ENCODE peak calls at places on chromosome 1, in four cellular contexts. Y, U, H and D are unnamed samples.

GRCh38 chr1:229714306-229714705 is 88.3 kb downstream of the URB2 start:
- DNase-seq in H (no peak), Y (no peak), U (no peak), D (no peak)

GRCh38 chr1:107264561-107264960 is 123.7 kb downstream of the NTNG1 start:
- DNase-seq in Y (peak; percentile 59), U (peak; percentile 20), H (no peak), D (peak; percentile 50)

GRCh38 chr1:201395936-201396335 is 3.2 kb downstream of the LAD1 start:
- DNase-seq in U (no peak), H (no peak), Y (no peak), D (no peak)

GRCh38 chr1:19356266-19356665 is 44.1 kb downstream of the SLC66A1 start:
- DNase-seq in H (no peak), Y (no peak), U (no peak), D (no peak)

GRCh38 chr1:50633465-50633864 is 210.2 kb upstream of the DMRTA2 start:
- DNase-seq in H (peak; percentile 39), U (no peak), Y (no peak), D (no peak)

GRCh38 chr1:10965621-10966226 is 46.7 kb upstream of the TARDBP start:
- DNase-seq in U (no peak), Y (peak; percentile 24), H (no peak), D (peak; percentile 33)

GRCh38 chr1:66182551-66183178 is 351.3 kb upstream of the SGIP1 start:
- DNase-seq in H (peak; percentile 14), U (peak; percentile 81), Y (no peak), D (peak; percentile 77)

GRCh38 chr1:179121159-179121938 is 39.5 kb downstream of the TOR3A start:
- DNase-seq in U (peak; percentile 62), H (peak; percentile 44), Y (no peak), D (peak; percentile 72)

GRCh38 chr1:201667479-201667878 is 128.6 kb downstream of the NAV1 start:
- DNase-seq in Y (no peak), H (no peak), U (no peak), D (no peak)

GRCh38 chr1:162279099-162279498 is 97.6 kb downstream of the SPATA46 start:
- DNase-seq in Y (no peak), U (no peak), H (no peak), D (no peak)

GRCh38 chr1:181152892-181153633 is 64.6 kb downstream of the IER5 start:
- DNase-seq in U (peak; percentile 94), Y (no peak), H (peak; percentile 56), D (peak; percentile 79)

GRCh38 chr1:246077476-246077875 is 429.6 kb downstream of the SMYD3 start:
- DNase-seq in Y (no peak), H (no peak), U (no peak), D (no peak)

GRCh38 chr1:156785458-156785857 is 18.1 kb downstream of the PRCC start:
- DNase-seq in H (no peak), U (no peak), Y (no peak), D (no peak)
- H3K4me2 ChIP-seq in H (no peak overlapping the region), U (no peak overlapping the region), Y (no peak overlapping the region), D (no peak overlapping the region)

DNA sequence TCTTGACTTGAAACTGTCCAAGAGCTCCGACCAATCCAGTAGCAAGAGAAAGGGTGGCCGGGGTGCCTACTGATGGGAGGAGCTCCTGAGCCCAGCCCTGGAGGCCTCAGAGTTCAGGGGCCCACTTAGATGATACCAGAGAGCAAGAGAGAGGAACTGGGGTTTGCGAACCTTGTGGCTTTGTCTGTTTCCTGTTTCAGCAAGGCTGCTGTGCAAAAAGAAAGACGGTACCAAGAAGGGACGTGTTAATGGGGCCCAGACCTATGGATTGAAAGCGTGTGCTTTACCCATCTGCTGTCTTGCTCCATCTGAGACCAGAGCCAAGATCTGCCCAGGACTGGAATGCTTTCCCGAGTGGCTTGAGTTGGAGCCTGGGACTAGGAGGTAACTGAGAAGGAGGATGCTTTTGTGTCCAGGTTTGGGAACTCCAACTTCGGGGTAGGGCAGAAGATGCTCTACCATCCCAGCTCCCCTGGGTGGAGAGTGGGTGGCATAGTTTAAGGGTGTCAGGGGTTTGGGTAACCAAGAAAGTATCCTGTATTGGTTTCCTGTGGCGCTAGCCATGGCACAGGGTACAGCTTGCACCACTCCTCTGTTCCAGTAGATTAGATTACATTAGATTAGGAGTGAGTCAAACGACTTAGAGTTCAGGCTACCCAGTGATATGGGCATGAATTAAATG is at the start of gene TRAF3IP3:
- DNase-seq in H (no peak), Y (peak; percentile 8), U (no peak), D (no peak)
- H2AFZ ChIP-seq in H (no peak within 1 kb of the TSS), Y (no peak within 1 kb of the TSS), U (no peak within 1 kb of the TSS), D (no peak within 1 kb of the TSS)

DNA sequence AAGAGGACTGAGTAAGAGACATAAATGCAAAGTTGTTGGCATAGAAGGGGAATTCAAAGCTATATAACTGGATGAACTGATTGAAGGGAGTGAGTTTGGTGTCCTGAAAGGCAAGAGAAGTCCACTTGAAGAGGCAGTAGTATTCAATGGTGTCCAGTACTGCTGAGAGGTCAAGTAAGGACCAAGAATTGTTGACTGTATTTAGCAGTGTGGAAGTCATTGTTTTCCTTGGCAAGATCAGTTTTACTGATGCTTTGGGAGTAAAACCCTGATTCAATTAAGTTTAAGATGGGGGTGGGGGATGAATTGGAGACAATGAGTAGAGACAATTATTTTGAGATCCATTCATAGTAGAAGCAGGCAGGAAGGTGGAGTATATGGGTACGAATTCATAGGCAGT is 5.8 kb upstream of the LRRC8D start:
- DNase-seq in Y (no peak), U (no peak), H (no peak), D (peak; percentile 7)
- H3K4me2 ChIP-seq in Y (no peak overlapping the region), U (no peak overlapping the region), H (no peak overlapping the region), D (no peak overlapping the region)

DNA sequence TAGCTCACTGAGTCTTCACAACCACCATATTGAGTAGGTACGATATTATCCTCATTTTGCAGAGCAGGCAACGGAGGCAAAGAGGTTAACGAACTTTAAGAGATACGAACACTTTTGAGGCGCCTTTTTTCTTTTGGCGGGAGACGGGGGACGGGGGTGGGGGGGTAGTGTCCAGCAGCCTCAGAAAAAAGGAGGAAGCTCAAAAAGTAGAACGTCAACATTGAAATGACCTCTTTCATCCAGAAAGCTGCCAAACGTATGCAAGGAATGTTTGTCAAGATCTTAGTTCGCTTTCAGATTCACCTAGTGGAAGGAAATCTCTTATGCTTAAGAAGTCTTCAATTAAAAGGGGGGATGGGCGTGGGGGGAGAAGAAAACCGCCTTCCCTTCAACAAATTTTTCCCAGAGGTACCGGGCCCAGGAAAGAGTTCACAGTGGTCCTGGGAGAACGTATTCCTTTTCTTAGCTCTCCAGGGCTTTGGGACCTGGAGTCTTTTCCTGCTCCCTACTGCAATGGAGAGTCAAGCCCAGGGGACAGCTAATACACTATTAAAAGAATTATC is 1.1 kb upstream of the PCAT6 start:
- DNase-seq in Y (no peak), U (no peak), H (peak; percentile 57), D (peak; percentile 17)
- H2AFZ ChIP-seq in Y (no peak overlapping the region), U (no peak overlapping the region), H (no peak overlapping the region), D (peak overlapping the region; percentile 92)